ENCODE peak calls at places on chromosomes 2 and 18, in nine cellular contexts. One of them, this sample, is unnamed.

GRCh38 chr2:15940661-15941482 is 522 bp downstream of the MYCN start:
- DNase-seq in stromal cell of bone marrow: no peak
- DNase-seq in SHP77: no peak
- DNase-seq in activated CD4-positive, CD25-positive, alpha-beta regulatory T cell: no peak
- DNase-seq in activated naive CD4-positive, alpha-beta T cell treated with Interleukin-2 at 50 U/mL for 16 hours: no peak
- DNase-seq in mesenchymal stem cell: peak
- DNase-seq in HuH-7.5: peak
- DNase-seq in psoas muscle: no peak
- DNase-seq in GM23248: peak
- DNase-seq in this sample: no peak

GRCh38 chr2:238685713-238686112 is 162.2 kb upstream of the TWIST2 start:
- DNase-seq in stromal cell of bone marrow: no peak
- DNase-seq in SHP77: no peak
- DNase-seq in activated CD4-positive, CD25-positive, alpha-beta regulatory T cell: no peak
- DNase-seq in activated naive CD4-positive, alpha-beta T cell treated with Interleukin-2 at 50 U/mL for 16 hours: no peak
- DNase-seq in mesenchymal stem cell: no peak
- DNase-seq in HuH-7.5: no peak
- DNase-seq in psoas muscle: no peak
- DNase-seq in GM23248: no peak
- DNase-seq in this sample: no peak

GRCh38 chr2:205024822-205025518 is 479.7 kb downstream of the PARD3B start:
- DNase-seq in stromal cell of bone marrow: peak
- DNase-seq in SHP77: no peak
- DNase-seq in activated CD4-positive, CD25-positive, alpha-beta regulatory T cell: no peak
- DNase-seq in activated naive CD4-positive, alpha-beta T cell treated with Interleukin-2 at 50 U/mL for 16 hours: peak
- DNase-seq in mesenchymal stem cell: peak
- DNase-seq in HuH-7.5: no peak
- DNase-seq in psoas muscle: peak
- DNase-seq in GM23248: peak
- DNase-seq in this sample: peak

GRCh38 chr2:133414486-133415209 is 153.6 kb downstream of the NCKAP5 start:
- DNase-seq in stromal cell of bone marrow: no peak
- DNase-seq in SHP77: no peak
- DNase-seq in activated CD4-positive, CD25-positive, alpha-beta regulatory T cell: no peak
- DNase-seq in activated naive CD4-positive, alpha-beta T cell treated with Interleukin-2 at 50 U/mL for 16 hours: no peak
- DNase-seq in mesenchymal stem cell: no peak
- DNase-seq in HuH-7.5: no peak
- DNase-seq in psoas muscle: no peak
- DNase-seq in GM23248: peak
- DNase-seq in this sample: no peak

GRCh38 chr2:190693533-190694226 is 44.8 kb downstream of the NAB1 start:
- DNase-seq in stromal cell of bone marrow: no peak
- DNase-seq in SHP77: no peak
- DNase-seq in activated CD4-positive, CD25-positive, alpha-beta regulatory T cell: no peak
- DNase-seq in activated naive CD4-positive, alpha-beta T cell treated with Interleukin-2 at 50 U/mL for 16 hours: no peak
- DNase-seq in mesenchymal stem cell: no peak
- DNase-seq in HuH-7.5: no peak
- DNase-seq in psoas muscle: no peak
- DNase-seq in GM23248: no peak
- DNase-seq in this sample: no peak

GRCh38 chr2:120596191-120596781 is 139.4 kb upstream of the GLI2 start:
- DNase-seq in stromal cell of bone marrow: no peak
- DNase-seq in SHP77: no peak
- DNase-seq in activated CD4-positive, CD25-positive, alpha-beta regulatory T cell: no peak
- DNase-seq in activated naive CD4-positive, alpha-beta T cell treated with Interleukin-2 at 50 U/mL for 16 hours: no peak
- DNase-seq in mesenchymal stem cell: no peak
- DNase-seq in HuH-7.5: no peak
- DNase-seq in psoas muscle: peak
- DNase-seq in GM23248: peak
- DNase-seq in this sample: no peak

GRCh38 chr2:170815746-170816498 is 765 bp upstream of the GAD1 start:
- DNase-seq in stromal cell of bone marrow: no peak
- DNase-seq in SHP77: peak
- DNase-seq in activated CD4-positive, CD25-positive, alpha-beta regulatory T cell: peak
- DNase-seq in activated naive CD4-positive, alpha-beta T cell treated with Interleukin-2 at 50 U/mL for 16 hours: peak
- DNase-seq in mesenchymal stem cell: peak
- DNase-seq in HuH-7.5: peak
- DNase-seq in psoas muscle: peak
- DNase-seq in GM23248: peak
- DNase-seq in this sample: no peak

GRCh38 chr2:65026154-65026553 is 30.1 kb upstream of the CEP68 start:
- DNase-seq in stromal cell of bone marrow: no peak
- DNase-seq in SHP77: no peak
- DNase-seq in activated CD4-positive, CD25-positive, alpha-beta regulatory T cell: no peak
- DNase-seq in activated naive CD4-positive, alpha-beta T cell treated with Interleukin-2 at 50 U/mL for 16 hours: no peak
- DNase-seq in mesenchymal stem cell: no peak
- DNase-seq in HuH-7.5: no peak
- DNase-seq in psoas muscle: no peak
- DNase-seq in GM23248: no peak
- DNase-seq in this sample: no peak

GRCh38 chr2:205930209-205930608 is 155.8 kb downstream of the INO80D start:
- DNase-seq in stromal cell of bone marrow: no peak
- DNase-seq in SHP77: no peak
- DNase-seq in activated CD4-positive, CD25-positive, alpha-beta regulatory T cell: no peak
- DNase-seq in activated naive CD4-positive, alpha-beta T cell treated with Interleukin-2 at 50 U/mL for 16 hours: no peak
- DNase-seq in mesenchymal stem cell: peak
- DNase-seq in HuH-7.5: no peak
- DNase-seq in psoas muscle: no peak
- DNase-seq in GM23248: peak
- DNase-seq in this sample: no peak

GRCh38 chr2:48065096-48065495 is 158.8 kb upstream of the FBXO11 start:
- DNase-seq in stromal cell of bone marrow: no peak
- DNase-seq in SHP77: no peak
- DNase-seq in activated CD4-positive, CD25-positive, alpha-beta regulatory T cell: no peak
- DNase-seq in activated naive CD4-positive, alpha-beta T cell treated with Interleukin-2 at 50 U/mL for 16 hours: no peak
- DNase-seq in mesenchymal stem cell: no peak
- DNase-seq in HuH-7.5: no peak
- DNase-seq in psoas muscle: no peak
- DNase-seq in GM23248: no peak
- DNase-seq in this sample: no peak

GRCh38 chr2:106095478-106096392 is 98.4 kb downstream of the UXS1 start:
- DNase-seq in stromal cell of bone marrow: no peak
- DNase-seq in SHP77: no peak
- DNase-seq in activated CD4-positive, CD25-positive, alpha-beta regulatory T cell: peak
- DNase-seq in activated naive CD4-positive, alpha-beta T cell treated with Interleukin-2 at 50 U/mL for 16 hours: peak
- DNase-seq in mesenchymal stem cell: no peak
- DNase-seq in HuH-7.5: no peak
- DNase-seq in psoas muscle: no peak
- DNase-seq in GM23248: no peak
- DNase-seq in this sample: no peak

GRCh38 chr18:55407191-55407590 is 180.8 kb downstream of the TCF4 start:
- DNase-seq in stromal cell of bone marrow: no peak
- DNase-seq in SHP77: peak
- DNase-seq in activated CD4-positive, CD25-positive, alpha-beta regulatory T cell: no peak
- DNase-seq in activated naive CD4-positive, alpha-beta T cell treated with Interleukin-2 at 50 U/mL for 16 hours: no peak
- DNase-seq in mesenchymal stem cell: no peak
- DNase-seq in HuH-7.5: no peak
- DNase-seq in psoas muscle: no peak
- DNase-seq in GM23248: no peak
- DNase-seq in this sample: no peak

GRCh38 chr18:21509062-21509461 is 91.4 kb downstream of the ESCO1 start:
- DNase-seq in stromal cell of bone marrow: no peak
- DNase-seq in SHP77: no peak
- DNase-seq in activated CD4-positive, CD25-positive, alpha-beta regulatory T cell: no peak
- DNase-seq in activated naive CD4-positive, alpha-beta T cell treated with Interleukin-2 at 50 U/mL for 16 hours: no peak
- DNase-seq in mesenchymal stem cell: no peak
- DNase-seq in HuH-7.5: no peak
- DNase-seq in psoas muscle: no peak
- DNase-seq in GM23248: no peak
- DNase-seq in this sample: no peak

GRCh38 chr2:105592288-105592687 is 152.4 kb upstream of the NCK2 start:
- DNase-seq in stromal cell of bone marrow: no peak
- DNase-seq in SHP77: no peak
- DNase-seq in activated CD4-positive, CD25-positive, alpha-beta regulatory T cell: no peak
- DNase-seq in activated naive CD4-positive, alpha-beta T cell treated with Interleukin-2 at 50 U/mL for 16 hours: no peak
- DNase-seq in mesenchymal stem cell: no peak
- DNase-seq in HuH-7.5: no peak
- DNase-seq in psoas muscle: no peak
- DNase-seq in GM23248: no peak
- DNase-seq in this sample: no peak

GRCh38 chr18:37565138-37565984 is at the start of gene CELF4:
- DNase-seq in stromal cell of bone marrow: no peak
- DNase-seq in SHP77: peak
- DNase-seq in activated CD4-positive, CD25-positive, alpha-beta regulatory T cell: no peak
- DNase-seq in activated naive CD4-positive, alpha-beta T cell treated with Interleukin-2 at 50 U/mL for 16 hours: no peak
- DNase-seq in mesenchymal stem cell: peak
- DNase-seq in HuH-7.5: no peak
- DNase-seq in psoas muscle: no peak
- DNase-seq in GM23248: peak
- DNase-seq in this sample: no peak

GRCh38 chr2:169999041-169999440 is 171.8 kb downstream of the UBR3 start:
- DNase-seq in stromal cell of bone marrow: peak
- DNase-seq in SHP77: no peak
- DNase-seq in activated CD4-positive, CD25-positive, alpha-beta regulatory T cell: no peak
- DNase-seq in activated naive CD4-positive, alpha-beta T cell treated with Interleukin-2 at 50 U/mL for 16 hours: no peak
- DNase-seq in mesenchymal stem cell: no peak
- DNase-seq in HuH-7.5: no peak
- DNase-seq in psoas muscle: no peak
- DNase-seq in GM23248: peak
- DNase-seq in this sample: no peak